ENCODE peak calls at places on chromosome 3, in six cellular contexts. One of them, this sample, is unnamed.

GRCh38 chr3:104632521-104632920 is 734.2 kb upstream of the ALCAM start:
- DNase-seq in fibroblast of mammary gland: no peak
- DNase-seq in foreskin fibroblast: no peak
- DNase-seq in AG10803: no peak
- DNase-seq in non-pigmented ciliary epithelial cell: peak; percentile 2
- DNase-seq in A549: no peak
- DNase-seq in this sample: no peak

GRCh38 chr3:67329358-67329757 is 325.1 kb downstream of the SUCLG2 start:
- DNase-seq in non-pigmented ciliary epithelial cell: no peak
- DNase-seq in AG10803: no peak
- DNase-seq in A549: no peak
- DNase-seq in fibroblast of mammary gland: no peak
- DNase-seq in foreskin fibroblast: no peak
- DNase-seq in this sample: peak; percentile 10

GRCh38 chr3:17135696-17136095 is 250.9 kb downstream of the PLCL2 start:
- DNase-seq in non-pigmented ciliary epithelial cell: no peak
- DNase-seq in foreskin fibroblast: no peak
- DNase-seq in fibroblast of mammary gland: no peak
- DNase-seq in A549: no peak
- DNase-seq in AG10803: no peak
- DNase-seq in this sample: no peak

GRCh38 chr3:27657404-27657803 is 64.7 kb downstream of the EOMES start:
- DNase-seq in A549: no peak
- DNase-seq in fibroblast of mammary gland: no peak
- DNase-seq in non-pigmented ciliary epithelial cell: no peak
- DNase-seq in foreskin fibroblast: peak; percentile 58
- DNase-seq in AG10803: no peak
- DNase-seq in this sample: no peak

GRCh38 chr3:152998554-152998953 is 163.5 kb upstream of the RAP2B start:
- DNase-seq in AG10803: no peak
- DNase-seq in foreskin fibroblast: no peak
- DNase-seq in fibroblast of mammary gland: no peak
- DNase-seq in non-pigmented ciliary epithelial cell: no peak
- DNase-seq in A549: no peak
- DNase-seq in this sample: no peak

GRCh38 chr3:133944641-133945441 is 49.2 kb upstream of the RAB6B start:
- DNase-seq in A549: no peak
- DNase-seq in non-pigmented ciliary epithelial cell: peak; percentile 63
- DNase-seq in fibroblast of mammary gland: peak; percentile 93
- DNase-seq in AG10803: peak; percentile 67
- DNase-seq in foreskin fibroblast: peak; percentile 76
- DNase-seq in this sample: no peak

GRCh38 chr3:100662113-100662823 is 47.0 kb upstream of the TFG start:
- DNase-seq in AG10803: no peak
- DNase-seq in foreskin fibroblast: no peak
- DNase-seq in fibroblast of mammary gland: peak; percentile 18
- DNase-seq in A549: no peak
- DNase-seq in non-pigmented ciliary epithelial cell: no peak
- DNase-seq in this sample: no peak

GRCh38 chr3:190092250-190092649 is 28.4 kb downstream of the P3H2 start:
- DNase-seq in fibroblast of mammary gland: peak; percentile 71
- DNase-seq in foreskin fibroblast: peak; percentile 65
- DNase-seq in A549: no peak
- DNase-seq in non-pigmented ciliary epithelial cell: no peak
- DNase-seq in AG10803: peak; percentile 70
- DNase-seq in this sample: no peak

GRCh38 chr3:43838877-43839276 is 148.1 kb downstream of the ABHD5 start:
- DNase-seq in fibroblast of mammary gland: no peak
- DNase-seq in A549: no peak
- DNase-seq in AG10803: no peak
- DNase-seq in non-pigmented ciliary epithelial cell: no peak
- DNase-seq in foreskin fibroblast: no peak
- DNase-seq in this sample: no peak

GRCh38 chr3:185983495-185984141 is 45.8 kb upstream of the TRA2B start:
- DNase-seq in fibroblast of mammary gland: peak; percentile 67
- DNase-seq in A549: peak; percentile 61
- DNase-seq in foreskin fibroblast: peak; percentile 42
- DNase-seq in AG10803: peak; percentile 53
- DNase-seq in non-pigmented ciliary epithelial cell: no peak
- DNase-seq in this sample: peak; percentile 40

GRCh38 chr3:142664311-142664710 is 59.5 kb upstream of the TRPC1 start:
- DNase-seq in non-pigmented ciliary epithelial cell: no peak
- DNase-seq in foreskin fibroblast: no peak
- DNase-seq in A549: peak; percentile 19
- DNase-seq in fibroblast of mammary gland: no peak
- DNase-seq in AG10803: no peak
- DNase-seq in this sample: no peak